ENCODE peak calls at places on chromosomes 1 and 21, in five cellular contexts. One of them, this sample, is unnamed.

GRCh38 chr1:225691377-225691776 is 38.5 kb upstream of the ENAH start:
- DNase-seq in fibroblast of mammary gland: peak
- DNase-seq in A549: peak
- DNase-seq in breast epithelium: no peak
- DNase-seq in AG04450: no peak
- DNase-seq in this sample: no peak

GRCh38 chr1:231053493-231054162 is 13.6 kb upstream of the FAM89A start:
- DNase-seq in breast epithelium: no peak
- DNase-seq in fibroblast of mammary gland: peak
- DNase-seq in AG04450: peak
- DNase-seq in A549: no peak
- DNase-seq in this sample: peak

GRCh38 chr1:47449702-47450552 is 12.1 kb downstream of the FOXD2 start:
- DNase-seq in AG04450: no peak
- DNase-seq in fibroblast of mammary gland: no peak
- DNase-seq in breast epithelium: no peak
- DNase-seq in A549: peak
- DNase-seq in this sample: no peak

GRCh38 chr1:238492271-238492670 is 601.5 kb upstream of the ZP4 start:
- DNase-seq in breast epithelium: no peak
- DNase-seq in fibroblast of mammary gland: no peak
- DNase-seq in A549: no peak
- DNase-seq in AG04450: no peak
- DNase-seq in this sample: no peak

GRCh38 chr1:207644852-207645631 is at the start of gene CR1L:
- DNase-seq in A549: peak
- DNase-seq in fibroblast of mammary gland: peak
- DNase-seq in breast epithelium: peak
- DNase-seq in AG04450: no peak
- DNase-seq in this sample: peak

GRCh38 chr1:1279028-1279427 is 1.2 kb upstream of the SCNN1D start:
- DNase-seq in AG04450: no peak
- DNase-seq in A549: no peak
- DNase-seq in fibroblast of mammary gland: no peak
- DNase-seq in breast epithelium: no peak
- DNase-seq in this sample: no peak

GRCh38 chr21:43654806-43655489 is 4.3 kb downstream of the HSF2BP start:
- DNase-seq in fibroblast of mammary gland: peak
- DNase-seq in breast epithelium: no peak
- DNase-seq in A549: no peak
- DNase-seq in AG04450: no peak
- DNase-seq in this sample: no peak

GRCh38 chr1:85330206-85330605 is 53.8 kb upstream of the BCL10 start:
- DNase-seq in A549: peak
- DNase-seq in fibroblast of mammary gland: peak
- DNase-seq in breast epithelium: no peak
- DNase-seq in AG04450: peak
- DNase-seq in this sample: no peak

GRCh38 chr1:46183926-46184557 is 7.8 kb upstream of the P3R3URF start:
- DNase-seq in breast epithelium: no peak
- DNase-seq in fibroblast of mammary gland: no peak
- DNase-seq in A549: no peak
- DNase-seq in AG04450: no peak
- DNase-seq in this sample: peak

GRCh38 chr1:55069280-55069679 is 29.9 kb downstream of the PCSK9 start:
- DNase-seq in AG04450: no peak
- DNase-seq in A549: no peak
- DNase-seq in breast epithelium: no peak
- DNase-seq in fibroblast of mammary gland: no peak
- DNase-seq in this sample: no peak

GRCh38 chr1:26373281-26373680 is 731 bp upstream of the ZNF683 start:
- DNase-seq in AG04450: no peak
- DNase-seq in breast epithelium: no peak
- DNase-seq in fibroblast of mammary gland: no peak
- DNase-seq in A549: no peak
- DNase-seq in this sample: no peak

GRCh38 chr1:28778021-28778420 is 33.9 kb upstream of the OPRD1 start:
- DNase-seq in breast epithelium: no peak
- DNase-seq in fibroblast of mammary gland: no peak
- DNase-seq in AG04450: no peak
- DNase-seq in A549: no peak
- DNase-seq in this sample: no peak

GRCh38 chr21:22763442-22763841 is 1765.2 kb downstream of the NCAM2 start:
- DNase-seq in A549: no peak
- DNase-seq in AG04450: no peak
- DNase-seq in fibroblast of mammary gland: no peak
- DNase-seq in breast epithelium: no peak
- DNase-seq in this sample: no peak

GRCh38 chr1:54327386-54328116 is 78.6 kb downstream of the SSBP3 start:
- DNase-seq in fibroblast of mammary gland: peak
- DNase-seq in A549: no peak
- DNase-seq in AG04450: no peak
- DNase-seq in breast epithelium: no peak
- DNase-seq in this sample: no peak

GRCh38 chr1:66570196-66570595 is 36.2 kb downstream of the SGIP1 start:
- DNase-seq in breast epithelium: no peak
- DNase-seq in AG04450: no peak
- DNase-seq in A549: no peak
- DNase-seq in fibroblast of mammary gland: no peak
- DNase-seq in this sample: no peak

GRCh38 chr1:9292361-9293240 is at the start of gene SPSB1:
- DNase-seq in AG04450: no peak
- DNase-seq in fibroblast of mammary gland: peak
- DNase-seq in breast epithelium: peak
- DNase-seq in A549: peak
- DNase-seq in this sample: peak

GRCh38 chr1:155254714-155255242 is 505 bp downstream of the ENTREP3 start:
- DNase-seq in AG04450: no peak
- DNase-seq in fibroblast of mammary gland: no peak
- DNase-seq in A549: no peak
- DNase-seq in breast epithelium: no peak
- DNase-seq in this sample: no peak

GRCh38 chr1:208233546-208233945 is 10.6 kb downstream of the PLXNA2 start:
- DNase-seq in A549: no peak
- DNase-seq in AG04450: no peak
- DNase-seq in fibroblast of mammary gland: no peak
- DNase-seq in breast epithelium: no peak
- DNase-seq in this sample: no peak

GRCh38 chr21:17045214-17045835 is 467.5 kb upstream of the CXADR start:
- DNase-seq in fibroblast of mammary gland: peak
- DNase-seq in breast epithelium: no peak
- DNase-seq in AG04450: peak
- DNase-seq in A549: peak
- DNase-seq in this sample: peak

GRCh38 chr1:171852273-171852672 is 11.0 kb downstream of the DNM3 start:
- DNase-seq in AG04450: no peak
- DNase-seq in A549: no peak
- DNase-seq in fibroblast of mammary gland: peak
- DNase-seq in breast epithelium: no peak
- DNase-seq in this sample: no peak

GRCh38 chr21:33058468-33059318 is 11.2 kb upstream of the OLIG1 start:
- DNase-seq in A549: no peak
- DNase-seq in fibroblast of mammary gland: no peak
- DNase-seq in breast epithelium: no peak
- DNase-seq in AG04450: no peak
- DNase-seq in this sample: no peak

GRCh38 chr1:18553388-18553787 is 72.7 kb downstream of the KLHDC7A start:
- DNase-seq in A549: no peak
- DNase-seq in AG04450: no peak
- DNase-seq in fibroblast of mammary gland: no peak
- DNase-seq in breast epithelium: no peak
- DNase-seq in this sample: no peak

GRCh38 chr21:45259206-45259795 is 28.4 kb downstream of the POFUT2 start:
- DNase-seq in A549: no peak
- DNase-seq in breast epithelium: peak
- DNase-seq in AG04450: no peak
- DNase-seq in fibroblast of mammary gland: no peak
- DNase-seq in this sample: no peak

GRCh38 chr1:190159146-190159545 is 318.5 kb downstream of the BRINP3 start:
- DNase-seq in breast epithelium: no peak
- DNase-seq in A549: no peak
- DNase-seq in AG04450: no peak
- DNase-seq in fibroblast of mammary gland: no peak
- DNase-seq in this sample: no peak

GRCh38 chr1:89794406-89794805 is 26.4 kb upstream of the LRRC8D start:
- DNase-seq in AG04450: no peak
- DNase-seq in fibroblast of mammary gland: no peak
- DNase-seq in breast epithelium: no peak
- DNase-seq in A549: no peak
- DNase-seq in this sample: no peak

GRCh38 chr1:57424231-57425027 is 569 bp upstream of the DAB1 start:
- DNase-seq in breast epithelium: no peak
- DNase-seq in fibroblast of mammary gland: peak
- DNase-seq in A549: peak
- DNase-seq in AG04450: no peak
- DNase-seq in this sample: no peak

GRCh38 chr1:218930879-218931278 is 242.8 kb upstream of the LYPLAL1 start:
- DNase-seq in AG04450: peak
- DNase-seq in fibroblast of mammary gland: peak
- DNase-seq in A549: peak
- DNase-seq in breast epithelium: no peak
- DNase-seq in this sample: no peak

GRCh38 chr1:110118636-110119396 is 6.6 kb downstream of the UBL4B start:
- DNase-seq in AG04450: no peak
- DNase-seq in A549: no peak
- DNase-seq in breast epithelium: no peak
- DNase-seq in fibroblast of mammary gland: peak
- DNase-seq in this sample: no peak

GRCh38 chr1:77467741-77468140 is 185.9 kb downstream of the AK5 start:
- DNase-seq in breast epithelium: no peak
- DNase-seq in AG04450: peak
- DNase-seq in A549: no peak
- DNase-seq in fibroblast of mammary gland: no peak
- DNase-seq in this sample: no peak

GRCh38 chr1:224333309-224333926 is 3.4 kb upstream of the NVL start:
- DNase-seq in fibroblast of mammary gland: peak
- DNase-seq in AG04450: no peak
- DNase-seq in A549: peak
- DNase-seq in breast epithelium: no peak
- DNase-seq in this sample: peak

GRCh38 chr1:33300673-33301072 is 20.2 kb downstream of the A3GALT2 start:
- DNase-seq in fibroblast of mammary gland: peak
- DNase-seq in A549: no peak
- DNase-seq in AG04450: peak
- DNase-seq in breast epithelium: peak
- DNase-seq in this sample: no peak

GRCh38 chr1:87330201-87330953 is 1.7 kb downstream of the LMO4 start:
- DNase-seq in AG04450: no peak
- DNase-seq in A549: no peak
- DNase-seq in fibroblast of mammary gland: peak
- DNase-seq in breast epithelium: no peak
- DNase-seq in this sample: peak

GRCh38 chr1:53473463-53473862 is 14.3 kb downstream of the DMRTB1 start:
- DNase-seq in breast epithelium: no peak
- DNase-seq in AG04450: no peak
- DNase-seq in A549: no peak
- DNase-seq in fibroblast of mammary gland: peak
- DNase-seq in this sample: no peak

GRCh38 chr1:8352471-8352845 is 34.5 kb downstream of the SLC45A1 start:
- DNase-seq in A549: no peak
- DNase-seq in breast epithelium: no peak
- DNase-seq in AG04450: no peak
- DNase-seq in fibroblast of mammary gland: no peak
- DNase-seq in this sample: no peak

GRCh38 chr1:13554798-13555197 is 28.8 kb upstream of the PDPN start:
- DNase-seq in breast epithelium: no peak
- DNase-seq in A549: no peak
- DNase-seq in fibroblast of mammary gland: no peak
- DNase-seq in AG04450: no peak
- DNase-seq in this sample: no peak

GRCh38 chr1:162383516-162383915 is 2.0 kb downstream of the C1orf226 start:
- DNase-seq in AG04450: no peak
- DNase-seq in fibroblast of mammary gland: no peak
- DNase-seq in breast epithelium: no peak
- DNase-seq in A549: no peak
- DNase-seq in this sample: no peak

GRCh38 chr1:159752135-159752580 is 28.6 kb upstream of the DUSP23 start:
- DNase-seq in breast epithelium: peak
- DNase-seq in A549: peak
- DNase-seq in AG04450: no peak
- DNase-seq in fibroblast of mammary gland: peak
- DNase-seq in this sample: no peak

DNA sequence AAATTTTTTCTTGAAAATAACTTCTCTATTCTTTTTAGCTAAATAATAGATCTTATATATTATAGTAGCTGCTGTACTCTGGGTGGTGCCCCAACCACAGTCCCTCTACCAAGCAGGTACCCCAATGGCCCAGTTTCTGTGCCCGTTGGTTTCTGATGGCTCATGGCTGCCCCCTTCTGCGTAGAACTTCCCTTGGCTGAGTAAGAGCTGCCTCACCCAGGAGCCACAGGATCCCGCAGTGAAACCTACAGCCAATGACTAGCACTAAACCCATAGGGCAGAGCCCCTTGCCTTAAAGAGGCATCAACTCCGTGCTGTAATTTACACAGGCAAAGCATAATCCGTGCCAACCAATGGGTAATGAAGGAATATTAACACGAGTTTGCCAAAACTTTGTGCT is 247.5 kb downstream of the USH2A start:
- DNase-seq in breast epithelium: no peak
- DNase-seq in AG04450: no peak
- DNase-seq in fibroblast of mammary gland: no peak
- DNase-seq in A549: no peak
- DNase-seq in this sample: no peak
- TF ChIP-seq CTCF in breast epithelium: no peak
- TF ChIP-seq CTCF in AG04450: no peak
- TF ChIP-seq CTCF in fibroblast of mammary gland: no peak
- TF ChIP-seq CTCF in A549: no peak
- TF ChIP-seq CTCF in this sample: no peak

GRCh38 chr1:151056574-151056973 is 2.8 kb downstream of the CDC42SE1 start:
- DNase-seq in AG04450: no peak
- DNase-seq in fibroblast of mammary gland: no peak
- DNase-seq in breast epithelium: no peak
- DNase-seq in A549: no peak
- DNase-seq in this sample: no peak
- H3K4me3 ChIP-seq in AG04450: peak
- H3K4me3 ChIP-seq in fibroblast of mammary gland: no peak
- H3K4me3 ChIP-seq in breast epithelium: peak
- H3K4me3 ChIP-seq in A549: no peak
- H3K4me3 ChIP-seq in this sample: peak

DNA sequence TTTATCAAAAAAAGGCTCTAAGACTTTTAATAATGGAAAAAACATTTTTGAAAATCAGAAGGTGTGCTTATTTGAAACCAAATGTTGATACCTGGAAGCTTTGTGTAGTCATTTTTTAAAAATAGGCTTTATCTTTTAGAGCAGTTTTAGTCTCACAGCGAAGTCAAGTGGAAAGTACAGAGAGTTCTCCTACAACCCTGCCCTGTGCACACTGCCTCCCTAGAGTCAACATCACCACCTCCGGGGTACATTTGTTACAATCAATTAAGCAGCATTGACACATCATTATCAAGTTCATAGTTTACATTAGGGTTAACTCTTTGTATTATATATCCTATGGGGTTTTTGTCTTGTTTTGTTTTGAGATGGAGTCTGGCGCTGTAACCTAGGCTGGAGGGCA is 10.7 kb upstream of the ERO1B start:
- DNase-seq in breast epithelium: no peak
- DNase-seq in AG04450: no peak
- DNase-seq in A549: no peak
- DNase-seq in fibroblast of mammary gland: no peak
- DNase-seq in this sample: no peak
- TF ChIP-seq CTCF in breast epithelium: no peak
- TF ChIP-seq CTCF in AG04450: no peak
- TF ChIP-seq CTCF in A549: no peak
- TF ChIP-seq CTCF in fibroblast of mammary gland: no peak
- TF ChIP-seq CTCF in this sample: no peak

GRCh38 chr1:236502972-236503639 is 20.7 kb upstream of the LGALS8 start:
- DNase-seq in A549: peak
- DNase-seq in fibroblast of mammary gland: peak
- DNase-seq in AG04450: peak
- DNase-seq in breast epithelium: peak
- DNase-seq in this sample: peak
- H3K4me3 ChIP-seq in A549: peak
- H3K4me3 ChIP-seq in fibroblast of mammary gland: peak
- H3K4me3 ChIP-seq in AG04450: peak
- H3K4me3 ChIP-seq in breast epithelium: peak
- H3K4me3 ChIP-seq in this sample: no peak